ENCODE peak calls at places on chromosomes 5 and 9, in six cellular contexts. T is neural progenitor cell, K is fibroblast of lung, V is astrocyte, L is GM12878, Q is GM23248. A is an unnamed sample.

GRCh38 chr5:179902763-179903158 is 4.9 kb downstream of the TBC1D9B start:
- DNase-seq in T (no peak), K (no peak), V (no peak), L (no peak), Q (no peak), A (no peak)

GRCh38 chr9:97220894-97221477 is 86.5 kb upstream of the CCDC180 start:
- DNase-seq in T (peak; percentile 46), K (no peak), V (no peak), L (no peak), Q (no peak), A (no peak)

GRCh38 chr5:74318985-74319563 is 321.5 kb downstream of the ENC1 start:
- DNase-seq in T (no peak), K (peak; percentile 67), V (peak; percentile 63), L (no peak), Q (peak; percentile 81), A (no peak)

GRCh38 chr5:154826-155225 is 36.5 kb upstream of the LRRC14B start:
- DNase-seq in T (no peak), K (no peak), V (no peak), L (no peak), Q (no peak), A (no peak)

GRCh38 chr9:97930972-97931371 is 7.0 kb downstream of the HEMGN start:
- DNase-seq in T (no peak), K (no peak), V (no peak), L (no peak), Q (no peak), A (peak; percentile 31)

GRCh38 chr9:120950421-120951388 is 24.1 kb upstream of the TRAF1 start:
- DNase-seq in T (no peak), K (no peak), V (no peak), L (no peak), Q (peak; percentile 8), A (no peak)

GRCh38 chr5:107893642-107894041 is 222.9 kb upstream of the EFNA5 start:
- DNase-seq in T (no peak), K (peak; percentile 85), V (peak; percentile 83), L (no peak), Q (peak; percentile 84), A (no peak)

GRCh38 chr5:124963236-124963929 is 216.9 kb upstream of the ZNF608 start:
- DNase-seq in T (peak; percentile 54), K (peak; percentile 57), V (peak; percentile 42), L (no peak), Q (peak; percentile 81), A (no peak)

GRCh38 chr9:33189331-33189731 is 22.2 kb upstream of the B4GALT1 start:
- DNase-seq in T (no peak), K (no peak), V (no peak), L (no peak), Q (peak; percentile 9), A (no peak)

GRCh38 chr5:33690736-33691135 is 201.1 kb downstream of the ADAMTS12 start:
- DNase-seq in T (no peak), K (peak; percentile 96), V (peak; percentile 96), L (no peak), Q (peak; percentile 95), A (no peak)

GRCh38 chr9:131396626-131397025 is 2.7 kb downstream of the PRRC2B start:
- DNase-seq in T (no peak), K (no peak), V (no peak), L (no peak), Q (no peak), A (no peak)

GRCh38 chr5:151051931-151052608 is 28.8 kb downstream of the TNIP1 start:
- DNase-seq in T (no peak), K (no peak), V (no peak), L (no peak), Q (no peak), A (no peak)

GRCh38 chr5:174935854-174936474 is 211.6 kb downstream of the MSX2 start:
- DNase-seq in T (peak; percentile 78), K (peak; percentile 39), V (peak; percentile 17), L (no peak), Q (peak; percentile 65), A (peak; percentile 23)

GRCh38 chr5:163596536-163596935 is 91.1 kb downstream of the MAT2B start:
- DNase-seq in T (no peak), K (no peak), V (no peak), L (no peak), Q (no peak), A (no peak)

GRCh38 chr5:36744678-36745659 is 131.6 kb upstream of the NIPBL start:
- DNase-seq in T (peak; percentile 88), K (peak; percentile 62), V (peak; percentile 56), L (no peak), Q (peak; percentile 81), A (peak; percentile 62)

GRCh38 chr9:91376239-91376638 is 14.5 kb upstream of the AUH start:
- DNase-seq in T (no peak), K (peak; percentile 52), V (peak; percentile 52), L (no peak), Q (no peak), A (no peak)

GRCh38 chr9:126955806-126956205 is 41.2 kb downstream of the RALGPS1 start:
- DNase-seq in T (no peak), K (no peak), V (no peak), L (no peak), Q (no peak), A (no peak)

GRCh38 chr5:176737001-176737745 is 73.2 kb upstream of the UNC5A start:
- DNase-seq in T (no peak), K (no peak), V (no peak), L (no peak), Q (no peak), A (no peak)

GRCh38 chr5:137497396-137498290 is 1.5 kb downstream of the SPOCK1 start:
- DNase-seq in T (no peak), K (no peak), V (no peak), L (no peak), Q (peak; percentile 45), A (no peak)
- H3K9ac ChIP-seq in T (no peak overlapping the region), K (no peak overlapping the region), V (peak overlapping the region; percentile 88), L (no peak overlapping the region), Q (peak overlapping the region; percentile 75), A (no peak overlapping the region)

DNA sequence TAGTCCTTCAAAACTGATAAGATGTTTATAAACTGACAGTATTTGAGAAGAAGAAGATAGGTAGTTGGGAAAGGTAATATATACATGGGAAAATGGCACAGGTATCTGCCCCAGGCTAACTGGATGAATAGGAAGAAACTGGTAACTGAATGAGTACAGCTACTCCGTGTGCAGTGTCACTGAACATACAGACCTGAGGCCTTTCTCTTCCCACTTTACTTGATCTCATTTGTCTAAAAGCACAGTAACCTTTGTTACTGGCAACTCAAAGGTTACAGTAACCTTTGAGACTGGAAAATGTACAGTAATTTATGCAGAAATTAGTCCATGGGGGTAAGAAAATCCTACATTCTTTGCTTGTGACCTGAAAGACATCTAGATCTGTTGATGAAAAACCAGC is 735.0 kb upstream of the RIOK2 start:
- DNase-seq in T (no peak), K (no peak), V (no peak), L (no peak), Q (no peak), A (no peak)
- H3K4me2 ChIP-seq in T (no peak overlapping the region), K (no peak overlapping the region), V (no peak overlapping the region), L (no peak overlapping the region), Q (no peak overlapping the region), A (no peak overlapping the region)

DNA sequence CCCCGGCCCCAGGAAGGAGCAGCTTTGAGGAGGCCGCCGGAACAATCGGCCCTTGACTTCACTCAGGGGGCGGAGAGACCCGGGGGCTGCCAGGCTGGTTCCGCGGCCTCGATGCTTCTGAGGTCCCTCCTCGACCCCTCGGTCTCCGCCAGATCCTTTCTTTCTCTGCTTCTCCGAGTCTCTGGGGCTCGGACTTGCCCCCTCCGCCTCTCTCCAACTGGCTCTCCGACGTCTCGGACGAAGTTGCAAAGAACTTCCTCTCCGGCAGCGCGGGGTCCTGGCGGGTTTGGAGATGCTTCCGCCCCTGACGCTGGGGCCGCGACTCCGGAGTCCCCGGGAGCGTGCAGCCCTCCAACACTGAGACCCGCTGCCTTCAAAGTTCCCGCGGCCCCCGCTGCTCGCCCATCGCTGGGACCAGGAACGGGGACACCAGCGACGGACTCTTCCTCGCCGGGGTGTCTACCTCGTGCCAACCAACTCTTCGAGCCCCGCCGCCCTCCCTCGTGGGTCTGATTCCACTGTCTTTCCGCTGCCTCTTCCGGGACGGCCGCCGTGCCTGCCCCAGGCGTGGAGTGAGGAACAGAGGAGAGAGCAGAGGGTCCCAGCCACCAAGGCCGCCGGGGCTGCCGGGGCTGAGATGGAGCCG is 7.0 kb downstream of the PAX5 start:
- DNase-seq in T (peak; percentile 55), K (no peak), V (no peak), L (no peak), Q (no peak), A (no peak)
- TF ChIP-seq EZH2 in T (peak; percentile 63), K (peak; percentile 81), V (peak; percentile 69), L (no peak), Q (peak; percentile 75), A (no peak)

DNA sequence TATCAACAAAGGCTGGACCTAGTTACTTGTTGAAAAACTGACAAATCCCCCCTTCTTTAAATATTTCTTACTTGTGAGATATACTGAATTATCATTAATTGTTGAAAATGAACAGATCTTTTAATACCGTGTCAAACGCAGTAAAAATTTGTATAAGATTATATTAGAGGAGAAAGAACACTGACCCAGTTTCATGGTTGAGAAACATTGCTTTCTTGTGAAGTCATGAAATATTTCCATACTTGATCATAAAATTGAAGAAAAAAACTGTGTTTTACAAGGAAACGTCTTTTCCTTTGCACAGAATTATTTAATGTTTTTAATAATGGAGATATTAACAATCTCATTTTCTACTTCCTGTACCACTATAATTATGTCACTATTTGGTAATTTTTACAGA is 45.8 kb downstream of the MOCS2 start:
- DNase-seq in T (no peak), K (no peak), V (no peak), L (no peak), Q (peak; percentile 52), A (no peak)
- H3K9ac ChIP-seq in T (no peak overlapping the region), K (no peak overlapping the region), V (no peak overlapping the region), L (no peak overlapping the region), Q (no peak overlapping the region), A (no peak overlapping the region)

DNA sequence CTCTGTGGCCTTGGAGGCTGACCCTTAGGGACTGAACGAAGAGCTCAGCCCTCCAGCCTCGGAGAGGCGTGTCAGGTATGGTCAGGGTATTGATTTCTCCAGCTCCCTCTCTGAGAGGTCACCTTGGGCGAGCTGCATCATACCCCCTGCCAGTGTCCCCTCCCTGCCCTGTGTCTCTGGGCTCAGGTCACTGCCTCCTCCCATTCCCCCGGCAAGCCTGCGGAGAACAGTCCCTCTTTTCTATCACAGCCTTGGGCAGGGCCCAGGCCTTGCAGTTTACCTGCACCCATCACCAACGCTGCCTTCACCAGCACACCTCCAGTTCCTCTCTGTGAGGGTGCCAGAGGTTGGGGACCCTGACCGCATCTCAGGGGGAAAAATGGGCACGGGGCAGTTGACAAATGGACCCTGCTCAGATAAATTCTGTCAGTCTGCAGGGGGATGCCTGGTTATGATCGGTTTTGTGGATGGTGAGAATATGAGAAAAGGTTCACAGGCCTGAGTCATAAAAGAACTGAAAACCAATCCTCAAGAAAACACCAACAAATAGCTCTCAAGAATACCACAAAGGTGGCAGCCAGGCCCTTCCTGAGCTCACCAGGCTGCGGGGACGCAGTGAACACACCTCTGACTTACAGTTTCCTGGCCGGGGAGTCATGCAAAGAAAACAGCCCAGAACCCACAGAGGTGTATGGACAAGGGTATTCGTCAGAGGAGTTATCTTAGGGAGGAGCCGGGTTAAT is 24.7 kb upstream of the RXRA start:
- DNase-seq in T (no peak), K (peak; percentile 32), V (no peak), L (peak; percentile 74), Q (no peak), A (peak; percentile 80)
- H3K4me2 ChIP-seq in T (no peak overlapping the region), K (no peak overlapping the region), V (no peak overlapping the region), L (peak overlapping the region; percentile 21), Q (no peak overlapping the region), A (peak overlapping the region; percentile 43)

GRCh38 chr5:154858251-154858971 is at the start of gene CNOT8:
- DNase-seq in T (peak; percentile 98), K (peak; percentile 97), V (peak; percentile 92), L (peak; percentile 87), Q (peak; percentile 99), A (peak; percentile 98)
- TF ChIP-seq EZH2 in T (no peak), K (no peak), V (no peak), L (no peak), Q (no peak), A (no peak)